ENCODE peak calls at places on chromosomes 4 and X, in five cellular contexts. One of them, this sample, is unnamed. For H3K27me3 and H3K36me3, the result is how much of the 10 kb centered on the place peaks cover.

GRCh38 chr4:128006592-128006991 is 41.4 kb downstream of the ABHD18 start:
- DNase-seq in pancreas: no peak
- DNase-seq in hepatocyte: no peak
- DNase-seq in brain microvascular endothelial cell: peak
- DNase-seq in esophagus squamous epithelium: no peak
- DNase-seq in this sample: peak

GRCh38 chr4:107255596-107255995 is 219.5 kb upstream of the DKK2 start:
- DNase-seq in pancreas: no peak
- DNase-seq in brain microvascular endothelial cell: no peak
- DNase-seq in esophagus squamous epithelium: no peak
- DNase-seq in hepatocyte: no peak
- DNase-seq in this sample: no peak

GRCh38 chrX:47502591-47503222 is 19.7 kb upstream of the ZNF41 start:
- DNase-seq in brain microvascular endothelial cell: no peak
- DNase-seq in hepatocyte: no peak
- DNase-seq in esophagus squamous epithelium: no peak
- DNase-seq in pancreas: no peak
- DNase-seq in this sample: no peak

GRCh38 chrX:124346064-124346876 is at the start of gene SH2D1A:
- DNase-seq in hepatocyte: no peak
- DNase-seq in pancreas: no peak
- DNase-seq in esophagus squamous epithelium: no peak
- DNase-seq in brain microvascular endothelial cell: no peak
- DNase-seq in this sample: no peak

GRCh38 chr4:44629280-44629866 is 22.1 kb downstream of the YIPF7 start:
- DNase-seq in esophagus squamous epithelium: no peak
- DNase-seq in hepatocyte: peak
- DNase-seq in pancreas: no peak
- DNase-seq in brain microvascular endothelial cell: peak
- DNase-seq in this sample: peak

GRCh38 chrX:8629871-8630270 is 102.1 kb downstream of the ANOS1 start:
- DNase-seq in brain microvascular endothelial cell: peak
- DNase-seq in hepatocyte: no peak
- DNase-seq in esophagus squamous epithelium: no peak
- DNase-seq in pancreas: no peak
- DNase-seq in this sample: no peak

GRCh38 chr4:95129708-95130343 is 372.1 kb downstream of the BMPR1B start:
- DNase-seq in esophagus squamous epithelium: no peak
- DNase-seq in pancreas: no peak
- DNase-seq in hepatocyte: peak
- DNase-seq in brain microvascular endothelial cell: peak
- DNase-seq in this sample: peak

GRCh38 chr4:172995704-172996103 is 172.9 kb upstream of the GALNT7 start:
- DNase-seq in hepatocyte: no peak
- DNase-seq in esophagus squamous epithelium: no peak
- DNase-seq in pancreas: no peak
- DNase-seq in brain microvascular endothelial cell: no peak
- DNase-seq in this sample: no peak

GRCh38 chrX:34437586-34437985 is 219.5 kb downstream of the TMEM47 start:
- DNase-seq in brain microvascular endothelial cell: no peak
- DNase-seq in esophagus squamous epithelium: no peak
- DNase-seq in hepatocyte: no peak
- DNase-seq in pancreas: no peak
- DNase-seq in this sample: no peak

GRCh38 chrX:5113128-5113527 is 1115.5 kb downstream of the NLGN4X start:
- DNase-seq in brain microvascular endothelial cell: no peak
- DNase-seq in hepatocyte: peak
- DNase-seq in esophagus squamous epithelium: no peak
- DNase-seq in pancreas: no peak
- DNase-seq in this sample: no peak

GRCh38 chrX:81202413-81202794 is 502 bp downstream of the SH3BGRL start:
- DNase-seq in esophagus squamous epithelium: no peak
- DNase-seq in brain microvascular endothelial cell: peak
- DNase-seq in hepatocyte: no peak
- DNase-seq in pancreas: no peak
- DNase-seq in this sample: no peak

GRCh38 chr4:127632420-127633403 is at the start of gene INTU:
- DNase-seq in pancreas: peak
- DNase-seq in esophagus squamous epithelium: peak
- DNase-seq in hepatocyte: peak
- DNase-seq in brain microvascular endothelial cell: peak
- DNase-seq in this sample: peak

GRCh38 chr4:101218346-101218745 is 129.0 kb downstream of the PPP3CA start:
- DNase-seq in esophagus squamous epithelium: no peak
- DNase-seq in hepatocyte: no peak
- DNase-seq in brain microvascular endothelial cell: no peak
- DNase-seq in pancreas: no peak
- DNase-seq in this sample: no peak

DNA sequence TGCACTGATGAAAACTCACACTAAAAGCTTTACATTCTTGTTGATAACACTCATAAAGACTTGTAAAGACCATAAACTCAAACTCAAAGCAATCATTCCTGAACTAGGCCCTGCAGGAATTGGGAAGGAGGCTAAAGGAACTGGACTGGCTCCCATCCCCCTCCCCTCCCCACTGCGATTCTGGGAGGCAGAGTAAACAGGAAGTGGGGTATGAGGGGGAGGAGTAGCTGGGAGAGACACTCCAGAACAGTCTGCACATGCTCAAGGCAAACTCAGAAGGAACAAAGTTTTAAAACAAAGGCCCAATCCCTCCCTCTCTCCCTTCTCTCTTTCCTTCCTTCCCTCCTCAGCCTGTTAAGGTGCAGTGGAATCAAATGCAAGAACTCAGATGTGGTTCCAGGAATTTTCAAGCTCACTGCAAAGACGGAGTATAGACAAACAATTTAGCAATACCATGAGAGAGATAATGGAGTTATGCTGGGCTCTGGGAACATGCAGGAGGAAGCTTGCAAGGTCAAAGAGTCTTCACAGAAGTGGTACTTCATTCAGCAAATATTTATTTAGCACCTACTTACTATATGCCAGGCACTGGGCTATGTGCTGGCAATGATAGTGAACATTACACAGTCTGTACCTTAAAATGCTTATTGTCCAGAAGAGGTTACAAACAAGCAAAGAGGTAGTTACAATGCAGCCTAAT is 15.9 kb downstream of the MID1IP1 start:
- DNase-seq in esophagus squamous epithelium: no peak
- DNase-seq in brain microvascular endothelial cell: peak
- DNase-seq in hepatocyte: peak
- DNase-seq in pancreas: peak
- DNase-seq in this sample: peak
- H3K4me3 ChIP-seq in esophagus squamous epithelium: no peak
- H3K4me3 ChIP-seq in brain microvascular endothelial cell: no peak
- H3K4me3 ChIP-seq in hepatocyte: no peak
- H3K4me3 ChIP-seq in pancreas: no peak
- H3K4me3 ChIP-seq in this sample: no peak

DNA sequence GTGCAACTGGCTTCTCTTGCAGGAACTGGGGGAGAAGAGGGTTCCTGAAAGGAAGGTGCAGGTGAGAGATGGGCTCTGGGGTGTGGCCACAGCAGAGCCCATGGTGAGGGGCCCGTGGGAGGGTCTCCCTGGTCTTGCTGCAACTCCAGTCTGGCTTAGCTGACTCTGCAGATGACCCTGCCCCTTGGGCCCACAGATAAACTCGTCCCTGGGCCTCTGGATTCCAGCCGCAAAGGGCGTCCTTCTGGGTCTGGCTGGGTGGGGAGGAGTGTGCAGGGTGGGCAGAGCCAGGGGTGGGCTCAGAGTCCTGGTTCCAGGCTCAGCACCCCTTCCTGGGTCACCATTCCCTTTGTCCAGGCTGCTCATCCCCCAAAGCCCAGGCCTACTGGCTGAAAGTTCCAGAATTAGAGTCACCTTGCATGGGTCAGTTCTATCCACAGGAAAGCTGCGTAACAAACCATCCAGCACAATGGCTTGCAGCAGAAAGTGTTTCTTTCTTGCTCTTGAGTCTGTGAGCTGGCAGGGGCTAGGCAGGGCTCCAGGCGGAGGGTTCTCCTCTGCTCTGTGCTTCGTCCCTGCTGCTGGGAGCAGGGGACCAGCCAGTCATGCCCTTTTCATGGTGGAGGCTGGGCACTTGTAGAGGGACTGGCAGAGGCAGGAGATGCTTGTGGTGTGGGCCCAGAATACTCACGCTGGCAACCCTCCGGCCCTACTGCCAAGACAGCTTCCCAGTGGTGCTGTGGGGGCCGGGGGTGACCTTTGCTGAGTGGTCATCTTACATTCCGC is 43.5 kb upstream of the ADRA2C start:
- DNase-seq in esophagus squamous epithelium: no peak
- DNase-seq in brain microvascular endothelial cell: no peak
- DNase-seq in hepatocyte: no peak
- DNase-seq in pancreas: no peak
- DNase-seq in this sample: no peak
- H3K27me3 ChIP-seq in esophagus squamous epithelium: under half
- H3K27me3 ChIP-seq in brain microvascular endothelial cell: under half
- H3K27me3 ChIP-seq in hepatocyte: under half
- H3K27me3 ChIP-seq in pancreas: under half
- H3K27me3 ChIP-seq in this sample: under half

GRCh38 chr4:88043001-88043400 is 35.6 kb downstream of the PKD2 start:
- DNase-seq in esophagus squamous epithelium: no peak
- DNase-seq in hepatocyte: no peak
- DNase-seq in brain microvascular endothelial cell: no peak
- DNase-seq in pancreas: no peak
- DNase-seq in this sample: no peak
- H3K36me3 ChIP-seq in esophagus squamous epithelium: under half
- H3K36me3 ChIP-seq in hepatocyte: under half
- H3K36me3 ChIP-seq in brain microvascular endothelial cell: under half
- H3K36me3 ChIP-seq in pancreas: under half
- H3K36me3 ChIP-seq in this sample: under half

GRCh38 chr4:184808719-184809062 is 17.1 kb downstream of the ACSL1 start:
- DNase-seq in hepatocyte: no peak
- DNase-seq in esophagus squamous epithelium: no peak
- DNase-seq in pancreas: no peak
- DNase-seq in brain microvascular endothelial cell: no peak
- DNase-seq in this sample: peak
- H3K4me3 ChIP-seq in hepatocyte: no peak
- H3K4me3 ChIP-seq in esophagus squamous epithelium: no peak
- H3K4me3 ChIP-seq in pancreas: no peak
- H3K4me3 ChIP-seq in brain microvascular endothelial cell: no peak
- H3K4me3 ChIP-seq in this sample: no peak

GRCh38 chr4:13541176-13541604 is 3.1 kb downstream of the NKX3-2 start:
- DNase-seq in pancreas: no peak
- DNase-seq in brain microvascular endothelial cell: no peak
- DNase-seq in hepatocyte: no peak
- DNase-seq in esophagus squamous epithelium: no peak
- DNase-seq in this sample: no peak
- H3K27me3 ChIP-seq in pancreas: under half
- H3K27me3 ChIP-seq in brain microvascular endothelial cell: half or more
- H3K27me3 ChIP-seq in hepatocyte: half or more
- H3K27me3 ChIP-seq in esophagus squamous epithelium: half or more
- H3K27me3 ChIP-seq in this sample: under half

GRCh38 chr4:7160439-7160838 is 31.9 kb upstream of the SORCS2 start:
- DNase-seq in brain microvascular endothelial cell: no peak
- DNase-seq in hepatocyte: no peak
- DNase-seq in esophagus squamous epithelium: no peak
- DNase-seq in pancreas: peak
- DNase-seq in this sample: no peak
- H3K36me3 ChIP-seq in brain microvascular endothelial cell: under half
- H3K36me3 ChIP-seq in hepatocyte: under half
- H3K36me3 ChIP-seq in esophagus squamous epithelium: under half
- H3K36me3 ChIP-seq in pancreas: under half
- H3K36me3 ChIP-seq in this sample: under half